ENCODE peak calls at places on chromosomes 1 and 21, in four cellular contexts. One of them, this sample, is unnamed.

GRCh38 chr1:22665752-22666151 is 12.7 kb downstream of the C1QB start:
- DNase-seq in BE2C: peak
- DNase-seq in ovary: peak
- DNase-seq in upper lobe of right lung: no peak
- DNase-seq in this sample: no peak

GRCh38 chr21:39014751-39015150 is 168.5 kb downstream of the PSMG1 start:
- DNase-seq in BE2C: no peak
- DNase-seq in upper lobe of right lung: no peak
- DNase-seq in ovary: no peak
- DNase-seq in this sample: no peak

GRCh38 chr1:5447479-5448070 is 544.6 kb downstream of the NPHP4 start:
- DNase-seq in upper lobe of right lung: peak
- DNase-seq in BE2C: no peak
- DNase-seq in ovary: no peak
- DNase-seq in this sample: no peak

GRCh38 chr1:21626921-21627339 is 42.2 kb downstream of the RAP1GAP start:
- DNase-seq in BE2C: no peak
- DNase-seq in upper lobe of right lung: no peak
- DNase-seq in ovary: no peak
- DNase-seq in this sample: no peak

GRCh38 chr1:33468559-33468958 is 3.9 kb upstream of the ZSCAN20 start:
- DNase-seq in ovary: no peak
- DNase-seq in BE2C: no peak
- DNase-seq in upper lobe of right lung: no peak
- DNase-seq in this sample: no peak

GRCh38 chr1:6958407-6958806 is 173.2 kb downstream of the CAMTA1 start:
- DNase-seq in BE2C: peak
- DNase-seq in ovary: peak
- DNase-seq in upper lobe of right lung: no peak
- DNase-seq in this sample: no peak

GRCh38 chr1:229844675-229845074 is 218.6 kb downstream of the URB2 start:
- DNase-seq in upper lobe of right lung: no peak
- DNase-seq in BE2C: peak
- DNase-seq in ovary: no peak
- DNase-seq in this sample: peak

GRCh38 chr1:174397261-174397660 is 50.5 kb upstream of the GPR52 start:
- DNase-seq in BE2C: no peak
- DNase-seq in ovary: no peak
- DNase-seq in upper lobe of right lung: no peak
- DNase-seq in this sample: no peak

GRCh38 chr1:171245458-171246064 is 2.7 kb upstream of the FMO1 start:
- DNase-seq in ovary: no peak
- DNase-seq in upper lobe of right lung: no peak
- DNase-seq in BE2C: no peak
- DNase-seq in this sample: no peak

GRCh38 chr1:184069675-184070074 is 18.1 kb downstream of the TSEN15 start:
- DNase-seq in ovary: no peak
- DNase-seq in BE2C: no peak
- DNase-seq in upper lobe of right lung: no peak
- DNase-seq in this sample: no peak

GRCh38 chr1:162387226-162388082 is 5.9 kb downstream of the C1orf226 start:
- DNase-seq in upper lobe of right lung: no peak
- DNase-seq in ovary: peak
- DNase-seq in BE2C: no peak
- DNase-seq in this sample: no peak

GRCh38 chr1:65149391-65149729 is 1.4 kb downstream of the AK4 start:
- DNase-seq in upper lobe of right lung: no peak
- DNase-seq in BE2C: no peak
- DNase-seq in ovary: no peak
- DNase-seq in this sample: no peak

GRCh38 chr1:79353224-79353623 is 346.7 kb upstream of the ADGRL4 start:
- DNase-seq in ovary: no peak
- DNase-seq in upper lobe of right lung: no peak
- DNase-seq in BE2C: peak
- DNase-seq in this sample: peak

GRCh38 chr1:26790551-26790953 is 2.8 kb downstream of the PIGV start:
- DNase-seq in ovary: no peak
- DNase-seq in upper lobe of right lung: no peak
- DNase-seq in BE2C: no peak
- DNase-seq in this sample: no peak

GRCh38 chr1:162631546-162632233 is 574 bp upstream of the DDR2 start:
- DNase-seq in ovary: peak
- DNase-seq in upper lobe of right lung: no peak
- DNase-seq in BE2C: peak
- DNase-seq in this sample: no peak

GRCh38 chr1:62435231-62436038 is 1.4 kb upstream of the USP1 start:
- DNase-seq in BE2C: no peak
- DNase-seq in ovary: peak
- DNase-seq in upper lobe of right lung: no peak
- DNase-seq in this sample: no peak

GRCh38 chr1:236181059-236181458 is 38.7 kb downstream of the GPR137B start:
- DNase-seq in upper lobe of right lung: no peak
- DNase-seq in BE2C: no peak
- DNase-seq in ovary: no peak
- DNase-seq in this sample: no peak

GRCh38 chr1:93905051-93905450 is 4.2 kb downstream of the GCLM start:
- DNase-seq in BE2C: no peak
- DNase-seq in ovary: no peak
- DNase-seq in upper lobe of right lung: no peak
- DNase-seq in this sample: no peak

GRCh38 chr1:164562947-164563346 is 4.0 kb downstream of the PBX1 start:
- DNase-seq in BE2C: no peak
- DNase-seq in upper lobe of right lung: no peak
- DNase-seq in ovary: no peak
- DNase-seq in this sample: no peak

GRCh38 chr1:224528900-224529299 is 87.2 kb upstream of the CNIH3 start:
- DNase-seq in BE2C: peak
- DNase-seq in upper lobe of right lung: no peak
- DNase-seq in ovary: no peak
- DNase-seq in this sample: peak

GRCh38 chr1:154407021-154407865 is 2.1 kb downstream of the IL6R start:
- DNase-seq in ovary: peak
- DNase-seq in upper lobe of right lung: peak
- DNase-seq in BE2C: no peak
- DNase-seq in this sample: peak

GRCh38 chr1:55478742-55479141 is 263.6 kb upstream of the USP24 start:
- DNase-seq in upper lobe of right lung: no peak
- DNase-seq in ovary: no peak
- DNase-seq in BE2C: no peak
- DNase-seq in this sample: no peak

GRCh38 chr1:178051071-178051470 is 42.8 kb upstream of the RASAL2 start:
- DNase-seq in BE2C: no peak
- DNase-seq in ovary: no peak
- DNase-seq in upper lobe of right lung: no peak
- DNase-seq in this sample: no peak

GRCh38 chr1:221557024-221557423 is 184.9 kb downstream of the DUSP10 start:
- DNase-seq in BE2C: no peak
- DNase-seq in upper lobe of right lung: no peak
- DNase-seq in ovary: no peak
- DNase-seq in this sample: no peak

GRCh38 chr1:232047473-232047872 is 420.9 kb downstream of the DISC1 start:
- DNase-seq in upper lobe of right lung: no peak
- DNase-seq in BE2C: no peak
- DNase-seq in ovary: no peak
- DNase-seq in this sample: no peak

GRCh38 chr1:168301664-168302320 is 21.1 kb downstream of the TBX19 start:
- DNase-seq in ovary: no peak
- DNase-seq in upper lobe of right lung: no peak
- DNase-seq in BE2C: no peak
- DNase-seq in this sample: no peak

GRCh38 chr1:147735423-147735822 is 25.0 kb downstream of the GJA5 start:
- DNase-seq in ovary: no peak
- DNase-seq in upper lobe of right lung: no peak
- DNase-seq in BE2C: no peak
- DNase-seq in this sample: no peak

GRCh38 chr1:104699433-104699832 is 949.7 kb downstream of the AMY1C start:
- DNase-seq in upper lobe of right lung: no peak
- DNase-seq in ovary: no peak
- DNase-seq in BE2C: no peak
- DNase-seq in this sample: no peak

GRCh38 chr1:205477759-205478247 is 22.0 kb upstream of the BLACAT1 start:
- DNase-seq in ovary: peak
- DNase-seq in upper lobe of right lung: peak
- DNase-seq in BE2C: no peak
- DNase-seq in this sample: peak

GRCh38 chr1:35187816-35188342 is 5.1 kb downstream of the SFPQ start:
- DNase-seq in BE2C: no peak
- DNase-seq in ovary: no peak
- DNase-seq in upper lobe of right lung: no peak
- DNase-seq in this sample: no peak
- H3K4me3 ChIP-seq in BE2C: no peak
- H3K4me3 ChIP-seq in ovary: no peak
- H3K4me3 ChIP-seq in upper lobe of right lung: no peak
- H3K4me3 ChIP-seq in this sample: no peak

GRCh38 chr1:9378801-9379200 is 86.1 kb downstream of the SPSB1 start:
- DNase-seq in BE2C: no peak
- DNase-seq in upper lobe of right lung: no peak
- DNase-seq in ovary: no peak
- DNase-seq in this sample: no peak
- H3K4me3 ChIP-seq in BE2C: no peak
- H3K4me3 ChIP-seq in upper lobe of right lung: no peak
- H3K4me3 ChIP-seq in ovary: no peak
- H3K4me3 ChIP-seq in this sample: no peak

DNA sequence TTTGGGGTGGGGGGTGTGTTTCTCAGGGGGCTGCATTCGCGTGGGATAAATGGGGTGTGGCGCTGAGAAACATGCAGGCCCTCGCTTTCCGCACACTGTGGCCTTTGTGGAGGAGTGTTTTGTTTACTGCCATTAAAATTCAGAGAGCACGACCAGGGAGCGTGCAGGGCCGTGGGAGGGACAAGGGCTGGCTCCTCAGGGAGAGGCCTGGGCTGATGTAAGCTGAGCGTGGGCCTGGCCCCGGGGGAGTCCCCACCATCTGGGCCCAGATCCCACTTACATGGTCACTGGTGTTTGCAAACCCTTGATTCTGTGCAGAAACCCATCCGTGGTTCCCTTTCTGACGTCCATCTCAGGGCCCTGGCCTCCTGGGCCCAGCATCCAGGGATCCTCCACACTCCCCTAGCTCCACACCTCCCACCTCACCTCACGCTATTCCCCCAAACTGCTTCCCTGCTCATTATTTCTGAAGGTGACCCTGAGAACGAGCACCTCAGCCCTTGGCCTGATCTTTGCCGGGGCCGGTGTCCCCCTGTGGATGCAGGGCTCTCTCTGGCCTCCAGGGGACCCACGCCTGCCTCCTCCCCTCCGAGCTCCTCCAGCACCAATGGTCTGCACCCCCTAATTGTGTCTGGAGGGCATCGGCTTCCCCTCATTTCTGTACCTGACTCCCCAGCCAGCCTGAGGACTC is 92.5 kb upstream of the SIM2 start:
- DNase-seq in ovary: no peak
- DNase-seq in BE2C: no peak
- DNase-seq in upper lobe of right lung: no peak
- DNase-seq in this sample: no peak
- H3K4me3 ChIP-seq in ovary: no peak
- H3K4me3 ChIP-seq in BE2C: no peak
- H3K4me3 ChIP-seq in upper lobe of right lung: no peak
- H3K4me3 ChIP-seq in this sample: no peak

DNA sequence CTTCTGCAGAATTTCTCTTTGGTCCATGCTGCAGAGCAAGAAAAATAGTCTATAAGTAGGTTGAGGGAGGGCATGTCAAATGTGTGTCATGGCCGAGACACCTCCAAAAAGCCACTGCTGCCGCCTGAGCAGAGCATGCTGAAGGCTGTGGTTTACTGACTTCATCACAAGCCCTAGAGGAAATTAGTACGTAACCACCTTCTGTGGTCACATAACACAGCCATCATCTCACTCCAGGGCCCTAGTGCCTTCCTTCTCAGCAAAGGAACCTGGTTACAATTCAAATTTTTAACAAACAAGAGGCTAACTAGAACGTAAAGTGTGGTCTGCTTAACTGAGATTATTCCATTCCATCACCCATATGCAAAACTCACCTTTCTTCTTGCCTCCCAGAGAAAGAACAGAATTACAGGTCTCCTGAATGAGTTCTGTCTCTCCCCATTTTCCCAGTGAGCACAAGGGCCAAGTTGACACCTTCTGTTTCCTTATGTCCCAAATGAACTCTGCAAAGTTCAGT is at the start of gene PTPN22:
- DNase-seq in upper lobe of right lung: peak
- DNase-seq in BE2C: no peak
- DNase-seq in ovary: no peak
- DNase-seq in this sample: no peak
- H3K4me3 ChIP-seq in upper lobe of right lung: peak
- H3K4me3 ChIP-seq in BE2C: no peak
- H3K4me3 ChIP-seq in ovary: no peak
- H3K4me3 ChIP-seq in this sample: peak

GRCh38 chr1:66396212-66396890 is 137.6 kb upstream of the SGIP1 start:
- DNase-seq in BE2C: no peak
- DNase-seq in upper lobe of right lung: no peak
- DNase-seq in ovary: no peak
- DNase-seq in this sample: no peak

GRCh38 chr1:66397192-66397591 is 136.8 kb upstream of the SGIP1 start:
- DNase-seq in upper lobe of right lung: no peak
- DNase-seq in ovary: no peak
- DNase-seq in BE2C: no peak
- DNase-seq in this sample: no peak

GRCh38 chr1:66394603-66395002 is 139.3 kb upstream of the SGIP1 start:
- DNase-seq in upper lobe of right lung: no peak
- DNase-seq in BE2C: no peak
- DNase-seq in ovary: no peak
- DNase-seq in this sample: no peak

GRCh38 chr1:66393586-66394334 is 140.2 kb upstream of the SGIP1 start:
- DNase-seq in ovary: no peak
- DNase-seq in BE2C: no peak
- DNase-seq in upper lobe of right lung: peak
- DNase-seq in this sample: no peak

GRCh38 chr1:66395202-66396061 is 138.5 kb upstream of the SGIP1 start:
- DNase-seq in BE2C: no peak
- DNase-seq in upper lobe of right lung: no peak
- DNase-seq in ovary: no peak
- DNase-seq in this sample: no peak
- H3K4me3 ChIP-seq in BE2C: no peak
- H3K4me3 ChIP-seq in upper lobe of right lung: no peak
- H3K4me3 ChIP-seq in ovary: no peak
- H3K4me3 ChIP-seq in this sample: no peak

This sample was measured in pancreas.